ENCODE peak calls at places on chromosomes 3 and 15, in eight cellular contexts. E is GM10248, G is DND-41, S is fibroblast of the aortic adventitia, L is Panc1, P is upper lobe of right lung, J is stomach, F is OCI-LY7. K is an unnamed sample.

GRCh38 chr3:113186566-113186965 is 24.8 kb upstream of the BOC start:
- DNase-seq in P (no peak), G (no peak), E (no peak), J (no peak), S (no peak), L (no peak), F (no peak), K (no peak)

GRCh38 chr15:44545934-44546802 is 9.2 kb downstream of the EIF3J start:
- DNase-seq in L (no peak), J (no peak), E (peak), F (peak), S (peak), G (no peak), P (no peak), K (peak)

GRCh38 chr15:27990411-27991338 is 108.4 kb downstream of the OCA2 start:
- DNase-seq in E (no peak), J (no peak), S (no peak), P (no peak), L (no peak), F (no peak), G (no peak), K (no peak)

GRCh38 chr3:104750581-104750980 is 616.1 kb upstream of the ALCAM start:
- DNase-seq in P (no peak), L (no peak), F (no peak), S (no peak), G (no peak), E (no peak), J (no peak), K (no peak)

GRCh38 chr3:37652851-37653250 is 208.8 kb upstream of the CTDSPL start:
- DNase-seq in E (no peak), G (no peak), S (no peak), P (no peak), J (no peak), F (no peak), L (no peak), K (no peak)

GRCh38 chr3:27589795-27590194 is 105.6 kb upstream of the SLC4A7 start:
- DNase-seq in E (no peak), F (no peak), L (no peak), S (peak), P (no peak), J (no peak), G (no peak), K (no peak)

GRCh38 chr3:89649431-89649830 is 542.0 kb downstream of the EPHA3 start:
- DNase-seq in L (no peak), E (no peak), J (no peak), F (no peak), P (no peak), G (no peak), S (no peak), K (no peak)

GRCh38 chr3:44894485-44894884 is 20.1 kb downstream of the TGM4 start:
- DNase-seq in L (no peak), P (no peak), E (no peak), G (no peak), F (no peak), J (no peak), S (peak), K (no peak)

GRCh38 chr15:59528429-59528828 is 83.2 kb upstream of the GCNT3 start:
- DNase-seq in G (no peak), L (no peak), F (no peak), J (no peak), P (no peak), S (no peak), E (no peak), K (no peak)

GRCh38 chr15:40554164-40554530 is 10.7 kb downstream of the CCDC32 start:
- DNase-seq in E (no peak), L (no peak), S (no peak), F (no peak), J (no peak), G (no peak), P (no peak), K (no peak)

DNA sequence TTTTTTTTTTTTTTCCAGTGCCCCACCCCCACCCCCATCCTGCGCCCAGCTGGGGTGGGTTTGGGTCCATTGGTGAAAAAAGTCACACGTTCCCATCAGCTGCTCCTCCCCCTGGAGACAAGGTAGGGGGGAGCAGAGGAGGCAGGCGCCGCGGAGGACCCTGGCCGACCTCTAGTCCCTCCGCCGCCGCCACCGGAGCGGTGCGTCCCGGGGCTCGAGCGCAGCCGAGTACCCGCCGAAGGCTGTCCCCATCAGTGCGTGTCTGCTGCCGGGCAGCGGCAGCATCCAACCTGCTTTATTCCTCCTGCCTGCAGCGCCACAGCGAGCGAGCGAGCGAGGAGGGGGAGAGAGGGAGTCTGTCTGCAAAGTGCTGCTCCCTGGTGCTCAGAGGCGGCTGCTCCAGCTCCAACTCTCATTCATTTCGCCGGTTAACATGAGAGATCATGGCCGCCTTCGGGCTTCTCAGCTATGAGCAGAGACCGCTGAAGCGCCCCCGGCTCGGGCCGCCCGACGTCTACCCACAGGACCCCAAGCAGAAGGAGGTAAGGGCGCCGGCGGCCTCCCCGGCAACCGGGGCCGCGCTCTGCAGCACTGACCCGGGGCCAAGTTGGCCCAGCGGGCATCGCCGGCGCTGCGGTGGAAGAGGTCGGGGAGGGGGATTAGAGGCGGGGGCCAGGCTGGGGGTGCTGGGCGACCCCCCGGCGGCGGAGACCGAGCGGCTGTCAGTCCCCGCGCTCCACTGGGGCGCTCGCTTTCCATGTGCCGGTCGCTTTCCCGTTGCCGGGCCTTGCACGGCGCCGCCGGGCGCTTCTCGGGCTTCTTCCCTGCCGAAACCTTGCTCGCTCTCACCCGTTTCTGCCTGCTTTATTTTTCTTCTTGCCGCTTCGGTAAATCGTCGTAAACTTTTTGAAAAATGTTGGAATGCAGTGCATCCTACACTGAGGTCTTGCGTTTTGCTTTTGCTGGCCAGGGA is 1.3 kb downstream of the MED12L start:
- DNase-seq in F (peak), J (peak), P (peak), E (peak), L (peak), G (peak), S (peak), K (peak)
- TF ChIP-seq CTCF in F (peak), J (no peak), P (peak), E (peak), L (peak), G (peak), S (peak), K (peak)

GRCh38 chr3:140579260-140579659 is 98.6 kb upstream of the TRIM42 start:
- DNase-seq in L (no peak), P (no peak), J (no peak), S (no peak), G (no peak), E (no peak), F (no peak), K (no peak)
- TF ChIP-seq CTCF in L (no peak), P (no peak), J (no peak), S (no peak), G (no peak), E (no peak), F (peak), K (no peak)

GRCh38 chr15:52783929-52784798 is 6.0 kb downstream of the ONECUT1 start:
- DNase-seq in L (no peak), E (no peak), F (no peak), J (no peak), G (no peak), P (peak), S (no peak), K (peak)
- TF ChIP-seq CTCF in L (peak), E (no peak), F (peak), J (no peak), G (no peak), P (peak), S (no peak), K (peak)

GRCh38 chr3:53159415-53160135 is 1.4 kb upstream of the PRKCD start:
- DNase-seq in J (peak), E (no peak), F (no peak), P (no peak), S (peak), G (no peak), L (no peak), K (no peak)

GRCh38 chr3:53158700-53159414 is 2.2 kb upstream of the PRKCD start:
- DNase-seq in G (no peak), F (peak), S (peak), E (no peak), L (no peak), J (no peak), P (no peak), K (no peak)

GRCh38 chr3:53161345-53161819 is 373 bp downstream of the PRKCD start:
- DNase-seq in F (peak), G (no peak), J (no peak), S (no peak), L (no peak), P (peak), E (no peak), K (peak)

GRCh38 chr3:53160660-53161344 is at the start of gene PRKCD:
- DNase-seq in P (peak), L (peak), F (peak), J (peak), S (peak), G (no peak), E (peak), K (peak)

DNA sequence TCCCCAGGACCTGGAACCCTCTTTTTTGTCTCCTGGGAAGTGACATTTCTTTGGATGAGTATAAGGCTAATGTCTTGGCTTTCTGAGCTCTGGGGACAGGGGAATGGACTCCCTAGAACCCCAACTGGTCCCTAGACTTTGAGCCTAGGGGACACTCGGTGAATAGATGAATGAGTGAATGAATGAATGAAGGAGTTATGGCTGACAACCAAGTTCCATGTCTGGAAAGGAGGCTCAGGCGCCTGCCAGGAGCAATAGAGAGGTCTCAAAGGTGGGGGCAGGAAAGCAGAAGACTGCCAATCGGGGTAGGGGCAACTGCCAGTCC is 712 bp upstream of the PRKCD start:
- DNase-seq in E (no peak), L (no peak), P (no peak), F (no peak), S (no peak), G (no peak), J (no peak), K (no peak)
- TF ChIP-seq CTCF in E (no peak), L (no peak), P (no peak), F (no peak), S (no peak), G (no peak), J (no peak), K (no peak)

GRCh38 chr15:94255540-94255939 is 24.2 kb downstream of the MCTP2 start:
- DNase-seq in L (no peak), S (no peak), P (no peak), G (no peak), F (no peak), J (no peak), E (no peak), K (no peak)
- TF ChIP-seq CTCF in L (no peak), S (no peak), P (no peak), G (no peak), F (no peak), J (no peak), E (no peak), K (no peak)